ENCODE peak calls at places on chromosomes 12 and 14, in four cellular contexts. Z is HCT116, B is K562, Q is HepG2. R is an unnamed sample.

GRCh38 chr12:94100990-94101901 is 47.1 kb upstream of the PLXNC1 start:
- DNase-seq in B (peak), Z (peak), Q (peak), R (peak)

GRCh38 chr14:22194669-22195068 is 394.4 kb downstream of the DAD1 start:
- DNase-seq in B (no peak), Z (no peak), Q (no peak), R (no peak)

GRCh38 chr14:83827383-83827782 is 1702.6 kb upstream of the FLRT2 start:
- DNase-seq in B (no peak), Z (no peak), Q (no peak), R (no peak)

GRCh38 chr12:3998968-3999792 is 126.0 kb upstream of the PARP11 start:
- DNase-seq in Z (no peak), B (no peak), Q (peak), R (no peak)

GRCh38 chr14:68676511-68676943 is 116.3 kb downstream of the ZFP36L1 start:
- DNase-seq in Z (no peak), Q (peak), B (no peak), R (no peak)

GRCh38 chr12:1914116-1914911 is 4.1 kb downstream of the CACNA2D4 start:
- DNase-seq in Q (no peak), B (peak), Z (no peak), R (no peak)

GRCh38 chr12:67710582-67710981 is 62.0 kb downstream of the DYRK2 start:
- DNase-seq in Q (peak), Z (no peak), B (no peak), R (no peak)

GRCh38 chr14:80669416-80669815 is 272.1 kb downstream of the CEP128 start:
- DNase-seq in Q (no peak), B (no peak), Z (no peak), R (no peak)

GRCh38 chr12:57005980-57006808 is at the start of gene ZBTB39:
- DNase-seq in B (peak), Z (peak), Q (peak), R (no peak)

GRCh38 chr12:50689437-50689836 is 74.5 kb upstream of the ATF1 start:
- DNase-seq in Q (no peak), Z (no peak), B (no peak), R (no peak)

GRCh38 chr12:26121841-26122680 is 2.8 kb downstream of the BHLHE41 start:
- DNase-seq in B (peak), Z (no peak), Q (no peak), R (no peak)

GRCh38 chr14:105201156-105201927 is 20.2 kb upstream of the NUDT14 start:
- DNase-seq in Q (no peak), B (no peak), Z (no peak), R (no peak)

GRCh38 chr12:124030510-124030909 is 57.5 kb downstream of the ZNF664 start:
- DNase-seq in Z (no peak), B (peak), Q (no peak), R (no peak)

GRCh38 chr14:29805415-29806123 is 122.1 kb downstream of the PRKD1 start:
- DNase-seq in Z (no peak), Q (no peak), B (peak), R (peak)

GRCh38 chr14:85536835-85537195 is 6.9 kb downstream of the FLRT2 start:
- DNase-seq in Z (no peak), Q (no peak), B (no peak), R (no peak)

GRCh38 chr14:101174980-101175606 is 271.6 kb upstream of the RTL1 start:
- DNase-seq in B (no peak), Q (no peak), Z (no peak), R (no peak)

GRCh38 chr12:4979737-4980136 is 63.9 kb upstream of the KCNA5 start:
- DNase-seq in B (no peak), Q (no peak), Z (no peak), R (no peak)

GRCh38 chr12:14773685-14774073 is 29.6 kb downstream of the WBP11 start:
- DNase-seq in Q (no peak), B (no peak), Z (no peak), R (no peak)

GRCh38 chr12:50102648-50103309 is 1.0 kb upstream of the GPD1 start:
- DNase-seq in Q (no peak), B (no peak), Z (no peak), R (no peak)

GRCh38 chr14:22978487-22978837 is 3.9 kb downstream of the AJUBA start:
- DNase-seq in B (no peak), Q (no peak), Z (no peak), R (no peak)

GRCh38 chr14:100140452-100141132 is 18.9 kb downstream of the DEGS2 start:
- DNase-seq in Z (no peak), B (peak), Q (peak), R (no peak)

GRCh38 chr12:27821259-27821973 is 41.4 kb upstream of the MANSC4 start:
- DNase-seq in Q (peak), Z (peak), B (peak), R (peak)

GRCh38 chr12:80593766-80594165 is 113.7 kb upstream of the MYF6 start:
- DNase-seq in B (no peak), Q (no peak), Z (no peak), R (no peak)

GRCh38 chr12:115012861-115013667 is 329.1 kb upstream of the TBX3 start:
- DNase-seq in Q (no peak), Z (no peak), B (no peak), R (no peak)

DNA sequence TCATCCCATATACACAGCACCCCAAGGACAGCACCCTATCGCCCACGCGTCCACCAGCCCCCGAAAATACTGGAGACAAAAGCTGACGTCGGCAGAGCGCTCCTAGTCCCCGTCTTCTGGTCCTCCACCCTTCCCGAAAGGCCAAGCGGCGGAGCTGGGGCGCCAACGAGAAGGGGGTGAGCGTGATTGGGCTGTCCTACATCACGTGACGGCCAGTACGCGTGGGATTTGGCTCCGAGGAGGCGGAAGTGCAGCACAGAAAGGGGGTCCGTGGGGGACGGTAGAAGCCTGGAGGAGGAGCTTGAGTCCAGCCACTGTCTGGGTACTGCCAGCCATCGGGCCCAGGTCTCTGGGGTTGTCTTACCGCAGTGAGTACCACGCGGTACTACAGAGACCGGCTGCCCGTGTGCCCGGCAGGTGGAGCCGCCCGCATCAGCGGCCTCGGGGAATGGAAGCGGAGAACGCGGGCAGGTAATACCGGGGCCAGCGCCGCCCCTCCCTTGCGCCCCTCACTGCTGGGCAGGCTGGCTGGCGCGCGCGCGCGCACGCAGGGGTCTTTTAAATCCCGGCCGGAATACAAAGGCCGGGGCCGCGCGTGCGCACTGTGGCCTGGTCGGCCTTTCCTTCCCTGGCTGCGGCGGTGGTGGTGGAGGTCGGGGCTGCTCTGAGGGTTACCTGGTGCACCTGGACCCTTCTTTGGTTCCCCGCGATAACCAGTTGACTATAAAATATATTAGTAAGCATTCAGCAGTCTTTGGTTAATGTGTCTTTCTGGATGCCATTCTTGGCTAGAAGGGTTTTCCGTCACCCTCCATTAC is at the start of gene TDG:
- DNase-seq in Q (peak), Z (peak), B (peak), R (peak)
- TF ChIP-seq CTCF in Q (peak), Z (no peak), B (no peak), R (no peak)

GRCh38 chr12:53064613-53065415 is 14.4 kb downstream of the SPRYD3 start:
- DNase-seq in Z (no peak), B (no peak), Q (no peak), R (no peak)

GRCh38 chr12:53063708-53064612 is 14.1 kb downstream of the TNS2 start:
- DNase-seq in Q (no peak), B (no peak), Z (no peak), R (no peak)

GRCh38 chr12:53061404-53062010 is 11.6 kb downstream of the TNS2 start:
- DNase-seq in B (no peak), Z (peak), Q (peak), R (no peak)

GRCh38 chr12:53062011-53062961 is 12.4 kb downstream of the TNS2 start:
- DNase-seq in B (no peak), Q (no peak), Z (no peak), R (no peak)

GRCh38 chr12:53062977-53063707 is 13.3 kb downstream of the TNS2 start:
- DNase-seq in Z (no peak), Q (no peak), B (no peak), R (no peak)
- H3K27ac ChIP-seq in Z (no peak), Q (no peak), B (no peak), R (no peak)

DNA sequence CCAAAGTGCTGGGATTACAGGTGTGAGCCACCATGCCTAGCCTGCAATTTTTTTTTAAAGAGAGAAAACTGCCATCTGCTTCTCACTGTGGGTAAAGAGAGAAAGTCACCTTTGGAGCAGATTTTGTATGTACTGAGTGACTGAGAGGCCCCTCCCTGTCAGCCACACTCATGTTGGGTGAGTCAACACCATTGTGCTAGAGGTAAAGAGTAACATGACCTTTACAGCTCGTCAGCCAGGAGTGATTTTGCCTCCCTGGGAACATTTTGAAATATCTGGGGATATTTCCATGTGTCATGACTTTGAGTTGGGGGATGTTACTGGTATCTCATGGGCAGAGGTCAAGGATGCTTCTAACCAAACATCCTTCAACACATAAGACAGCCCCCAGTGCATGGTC is 115.2 kb downstream of the KSR2 start:
- DNase-seq in Q (peak), B (no peak), Z (no peak), R (no peak)
- TF ChIP-seq TCF7L2 in Q (no peak), B (no peak), Z (no peak), R (no peak)

GRCh38 chr12:19772776-19773175 is 333.5 kb downstream of the AEBP2 start:
- DNase-seq in Q (no peak), B (no peak), Z (no peak), R (no peak)

GRCh38 chr12:19775241-19775640 is 335.9 kb downstream of the AEBP2 start:
- DNase-seq in Q (no peak), Z (no peak), B (no peak), R (no peak)

GRCh38 chr12:19771858-19772257 is 332.6 kb downstream of the AEBP2 start:
- DNase-seq in Z (no peak), Q (no peak), B (no peak), R (no peak)
- TF ChIP-seq CTCF in Z (no peak), Q (no peak), B (no peak), R (no peak)

R was measured in Panc1.